ENCODE peak calls at places on chromosomes 13 and 19, in nine cellular contexts. O is stimulated activated CD8-positive, alpha-beta memory T cell treated with anti-CD3 and anti-CD28 coated beads, Interleukin-7, amount 100 ng/mL, for 24 hours; D is RPMI8226; M is hippocampal formation; R is activated CD8-positive, alpha-beta memory T cell treated with anti-CD3 and anti-CD28 coated beads, Interleukin-2, amount 50 U/mL, for 4 hours; U is fibroblast of pulmonary artery; J is lower leg skin; L is caudate nucleus; S is substantia nigra. F is an unnamed sample.

GRCh38 chr13:24323739-24324075 is 14.3 kb downstream of the C1QTNF9 start:
- DNase-seq in O (no peak), U (no peak), J (no peak), M (no peak), R (no peak), L (no peak), D (no peak), S (no peak), F (no peak)

GRCh38 chr13:74450525-74450845 is 316.3 kb upstream of the KLF12 start:
- DNase-seq in S (no peak), J (no peak), R (no peak), O (no peak), L (no peak), D (no peak), U (no peak), M (no peak), F (no peak)

GRCh38 chr13:75384881-75385707 is 96.9 kb downstream of the TBC1D4 start:
- DNase-seq in M (no peak), O (no peak), S (no peak), J (no peak), D (no peak), U (no peak), L (no peak), R (no peak), F (peak; percentile 9)

GRCh38 chr13:41428155-41428554 is 29.2 kb upstream of the RGCC start:
- DNase-seq in S (no peak), J (no peak), M (peak; percentile 10), R (peak; percentile 67), D (no peak), U (peak; percentile 9), L (no peak), O (peak; percentile 8), F (peak; percentile 15)

GRCh38 chr13:80341098-80341701 is at the start of gene SPRY2:
- DNase-seq in R (peak; percentile 26), O (no peak), S (peak; percentile 64), D (no peak), L (peak; percentile 26), M (peak; percentile 92), J (peak; percentile 94), U (peak; percentile 98), F (peak; percentile 92)

GRCh38 chr19:55554749-55555152 is 9.4 kb upstream of the SBK3 start:
- DNase-seq in L (no peak), O (no peak), J (no peak), M (no peak), R (no peak), D (peak; percentile 96), U (no peak), S (no peak), F (no peak)

GRCh38 chr13:92640936-92641335 is 585.7 kb upstream of the GPC6 start:
- DNase-seq in R (no peak), D (no peak), O (no peak), S (no peak), J (no peak), M (no peak), U (no peak), L (no peak), F (no peak)

GRCh38 chr13:23020246-23020843 is 160.4 kb upstream of the SGCG start:
- DNase-seq in S (no peak), M (no peak), J (peak; percentile 30), L (no peak), D (peak; percentile 47), O (no peak), U (peak; percentile 72), R (peak; percentile 14), F (peak; percentile 49)

GRCh38 chr13:36912983-36913382 is 7.1 kb downstream of the SMAD9 start:
- DNase-seq in D (no peak), R (no peak), U (no peak), O (no peak), S (no peak), M (no peak), J (no peak), L (no peak), F (no peak)

GRCh38 chr19:47778954-47779351 is 450 bp downstream of the SELENOW start:
- DNase-seq in D (no peak), J (no peak), R (no peak), M (peak; percentile 39), O (no peak), U (no peak), L (no peak), S (no peak), F (peak; percentile 40)

GRCh38 chr19:5558101-5558621 is 9.6 kb downstream of the TINCR start:
- DNase-seq in U (no peak), J (no peak), D (no peak), S (no peak), O (no peak), R (no peak), M (no peak), L (no peak), F (no peak)

GRCh38 chr13:96397807-96398206 is 307.9 kb downstream of the HS6ST3 start:
- DNase-seq in O (no peak), S (no peak), D (no peak), R (no peak), U (no peak), J (no peak), L (no peak), M (no peak), F (no peak)

GRCh38 chr13:87259479-87260083 is 411.6 kb upstream of the SLITRK5 start:
- DNase-seq in R (no peak), J (no peak), O (no peak), S (no peak), L (no peak), U (no peak), D (peak; percentile 10), M (no peak), F (no peak)

GRCh38 chr13:49527123-49527522 is 31.4 kb downstream of the PHF11 start:
- DNase-seq in O (no peak), U (no peak), L (no peak), D (no peak), M (peak; percentile 27), J (no peak), R (no peak), S (no peak), F (no peak)

GRCh38 chr13:74444877-74445479 is 310.8 kb upstream of the KLF12 start:
- DNase-seq in M (no peak), D (no peak), U (no peak), R (no peak), O (no peak), S (no peak), L (no peak), J (no peak), F (no peak)

GRCh38 chr19:6866646-6867255 is 20.6 kb upstream of the ADGRE1 start:
- DNase-seq in D (no peak), M (no peak), J (no peak), O (no peak), R (no peak), L (no peak), S (no peak), U (no peak), F (no peak)

GRCh38 chr19:30153326-30154210 is 211.5 kb downstream of the URI1 start:
- DNase-seq in R (no peak), D (no peak), S (no peak), U (no peak), J (no peak), M (no peak), O (no peak), L (no peak), F (no peak)

GRCh38 chr19:6925801-6926751 is 38.7 kb downstream of the ADGRE1 start:
- DNase-seq in S (no peak), O (no peak), R (no peak), J (no peak), L (no peak), M (no peak), U (no peak), D (peak; percentile 36), F (no peak)

GRCh38 chr19:10471909-10472308 is 31.2 kb downstream of the KEAP1 start:
- DNase-seq in U (peak; percentile 64), D (peak; percentile 40), M (no peak), L (no peak), S (no peak), J (no peak), R (no peak), O (no peak), F (no peak)

GRCh38 chr13:29935309-29935981 is 85.0 kb upstream of the UBL3 start:
- DNase-seq in D (peak; percentile 31), U (no peak), S (no peak), L (no peak), J (no peak), O (peak; percentile 35), R (peak; percentile 55), M (peak; percentile 17), F (no peak)

GRCh38 chr19:29942404-29943261 is 594 bp downstream of the URI1 start:
- DNase-seq in L (no peak), U (no peak), S (peak; percentile 88), D (peak; percentile 73), J (no peak), R (peak; percentile 71), O (peak; percentile 47), M (peak; percentile 64), F (no peak)

GRCh38 chr13:107203146-107203847 is 635.4 kb upstream of the ARGLU1 start:
- DNase-seq in O (no peak), L (no peak), D (no peak), S (no peak), M (no peak), R (no peak), J (no peak), U (peak; percentile 56), F (peak; percentile 4)

GRCh38 chr13:27482996-27483395 is 32.6 kb upstream of the MTIF3 start:
- DNase-seq in J (no peak), M (no peak), O (no peak), R (no peak), D (peak; percentile 30), L (no peak), U (no peak), S (no peak), F (no peak)

GRCh38 chr13:109698779-109699178 is 87.6 kb downstream of the IRS2 start:
- DNase-seq in M (no peak), U (peak; percentile 72), D (no peak), L (no peak), S (no peak), R (no peak), O (no peak), J (no peak), F (peak; percentile 67)

GRCh38 chr19:48394331-48395169 is 1.1 kb downstream of the GRIN2D start:
- DNase-seq in M (no peak), S (no peak), L (no peak), U (no peak), R (no peak), J (no peak), D (no peak), O (no peak), F (no peak)

GRCh38 chr19:29672933-29673336 is 7.7 kb downstream of the PLEKHF1 start:
- DNase-seq in S (no peak), U (no peak), O (peak; percentile 61), M (no peak), R (peak; percentile 85), J (no peak), L (no peak), D (no peak), F (no peak)

GRCh38 chr13:48255090-48255489 is 22.1 kb downstream of the ITM2B start:
- DNase-seq in L (no peak), S (no peak), J (no peak), U (no peak), R (no peak), O (no peak), M (no peak), D (no peak), F (no peak)

GRCh38 chr13:79423801-79424642 is 18.0 kb upstream of the RBM26 start:
- DNase-seq in M (no peak), D (peak; percentile 31), J (no peak), U (peak; percentile 80), O (no peak), R (no peak), S (no peak), L (no peak), F (peak; percentile 39)

GRCh38 chr13:29499766-29500165 is 95.7 kb downstream of the SLC7A1 start:
- DNase-seq in O (no peak), D (no peak), J (no peak), M (no peak), R (no peak), S (no peak), L (no peak), U (no peak), F (no peak)

GRCh38 chr13:114249062-114249461 is 14.4 kb downstream of the CDC16 start:
- DNase-seq in L (no peak), U (no peak), O (no peak), M (no peak), D (no peak), S (no peak), R (no peak), J (no peak), F (no peak)

F was measured in AG08395.